ENCODE peak calls at places on chromosomes 7 and 10, in eight cellular contexts. S is MCF 10A; M is cardiac muscle cell; R is Right ventricle myocardium inferior; P is Right ventricle myocardium superior; D is EL; F is T-helper 9 cell; A is central memory CD4-positive, alpha-beta T cell. K is an unnamed sample.

GRCh38 chr7:3805151-3805550 is 504.1 kb downstream of the SDK1 start:
- DNase-seq in P (no peak), F (no peak), A (no peak), M (no peak), D (no peak), R (no peak), S (no peak), K (no peak)

GRCh38 chr10:28839600-28840007 is 162.3 kb downstream of the BAMBI start:
- DNase-seq in R (no peak), F (no peak), M (peak; percentile 72), D (peak; percentile 77), S (peak; percentile 8), P (peak; percentile 45), A (no peak), K (peak; percentile 17)

GRCh38 chr10:22690614-22691431 is 23.6 kb downstream of the PIP4K2A start:
- DNase-seq in P (no peak), F (no peak), R (no peak), S (peak; percentile 69), D (peak; percentile 23), A (no peak), M (no peak), K (no peak)

GRCh38 chr7:75879771-75880184 is 944 bp downstream of the RHBDD2 start:
- DNase-seq in R (no peak), D (peak; percentile 61), P (no peak), A (peak; percentile 77), M (no peak), F (no peak), S (peak; percentile 4), K (no peak)

GRCh38 chr10:98957801-98958200 is 277.9 kb downstream of the HPSE2 start:
- DNase-seq in S (no peak), A (no peak), D (no peak), R (no peak), M (no peak), F (no peak), P (no peak), K (no peak)

GRCh38 chr7:152137476-152138025 is 112.1 kb downstream of the GALNT11 start:
- DNase-seq in A (no peak), F (no peak), P (no peak), S (no peak), D (no peak), M (no peak), R (no peak), K (no peak)

GRCh38 chr10:125238682-125239081 is 78.3 kb upstream of the CTBP2 start:
- DNase-seq in M (no peak), A (no peak), P (no peak), D (no peak), S (no peak), F (no peak), R (no peak), K (no peak)

GRCh38 chr7:127968547-127968946 is 62.7 kb downstream of the LRRC4 start:
- DNase-seq in D (no peak), M (no peak), S (no peak), R (no peak), F (no peak), A (no peak), P (no peak), K (no peak)

GRCh38 chr7:40470817-40471216 is 336.0 kb downstream of the SUGCT start:
- DNase-seq in P (no peak), F (no peak), S (no peak), R (no peak), M (no peak), D (no peak), A (no peak), K (no peak)

GRCh38 chr10:17075510-17075909 is 54.1 kb downstream of the CUBN start:
- DNase-seq in F (no peak), D (peak; percentile 92), S (peak; percentile 87), R (no peak), A (no peak), M (no peak), P (no peak), K (no peak)

GRCh38 chr7:71521506-71521905 is 389.6 kb downstream of the GALNT17 start:
- DNase-seq in A (no peak), P (no peak), S (no peak), F (no peak), M (no peak), R (no peak), D (no peak), K (no peak)

GRCh38 chr10:15642095-15642494 is 77.6 kb downstream of the ITGA8 start:
- DNase-seq in S (peak; percentile 3), P (no peak), D (peak; percentile 60), F (no peak), R (no peak), A (no peak), M (no peak), K (no peak)

GRCh38 chr7:119219663-119220062 is 995.2 kb downstream of the ANKRD7 start:
- DNase-seq in M (no peak), S (no peak), A (no peak), F (no peak), R (no peak), D (no peak), P (no peak), K (no peak)

K was measured in body of pancreas.